ENCODE peak calls at places on chromosomes 2 and 18, in five cellular contexts. A, T, E, N and Y are unnamed samples.

GRCh38 chr18:24396082-24396623 is 1.5 kb downstream of the OSBPL1A start:
- DNase-seq in T (no peak), A (no peak), E (no peak), N (no peak), Y (no peak)

GRCh38 chr2:9162841-9163240 is 43.8 kb upstream of the ASAP2 start:
- DNase-seq in E (no peak), N (no peak), T (no peak), A (no peak), Y (no peak)

GRCh38 chr2:188884051-188884450 is 90.1 kb upstream of the COL3A1 start:
- DNase-seq in N (no peak), A (no peak), T (no peak), E (no peak), Y (no peak)

GRCh38 chr2:31080361-31080760 is 57.9 kb downstream of the GALNT14 start:
- DNase-seq in E (no peak), N (no peak), A (no peak), T (no peak), Y (no peak)

GRCh38 chr2:219836647-219837177 is 209.3 kb downstream of the SLC4A3 start:
- DNase-seq in A (no peak), E (no peak), N (no peak), T (no peak), Y (no peak)

GRCh38 chr2:151410485-151410833 is 757 bp downstream of the RIF1 start:
- DNase-seq in T (no peak), N (no peak), E (no peak), A (peak; percentile 30), Y (no peak)

GRCh38 chr2:99701503-99701902 is 211.7 kb upstream of the REV1 start:
- DNase-seq in E (no peak), N (peak; percentile 1), A (no peak), T (no peak), Y (peak; percentile 24)

GRCh38 chr2:198065327-198065726 is 260.9 kb downstream of the PLCL1 start:
- DNase-seq in A (no peak), T (no peak), E (peak; percentile 58), N (no peak), Y (no peak)

GRCh38 chr2:8544786-8545631 is 136.8 kb upstream of the ID2 start:
- DNase-seq in N (no peak), T (peak; percentile 73), A (no peak), E (no peak), Y (no peak)

GRCh38 chr2:150531626-150532419 is 44.4 kb upstream of the RND3 start:
- DNase-seq in T (no peak), A (no peak), N (no peak), E (no peak), Y (no peak)

GRCh38 chr2:156635646-156636045 is 199.5 kb downstream of the GPD2 start:
- DNase-seq in N (no peak), T (no peak), E (no peak), A (no peak), Y (no peak)

GRCh38 chr2:120730053-120730439 is 5.6 kb upstream of the GLI2 start:
- DNase-seq in T (no peak), A (no peak), N (no peak), E (no peak), Y (no peak)

GRCh38 chr2:28661589-28662001 is 90.0 kb upstream of the PPP1CB start:
- DNase-seq in E (peak; percentile 90), N (no peak), A (peak; percentile 73), T (peak; percentile 75), Y (no peak)

GRCh38 chr2:102063360-102063947 is 71.7 kb downstream of the IL1R2 start:
- DNase-seq in A (no peak), N (no peak), T (peak; percentile 43), E (peak; percentile 62), Y (peak; percentile 95)

GRCh38 chr2:102064679-102065674 is 73.2 kb downstream of the IL1R2 start:
- DNase-seq in A (no peak), N (no peak), T (no peak), E (no peak), Y (peak; percentile 79)

GRCh38 chr2:102063948-102064678 is 72.4 kb downstream of the IL1R2 start:
- DNase-seq in A (peak; percentile 81), T (peak; percentile 81), E (peak; percentile 86), N (no peak), Y (peak; percentile 97)

GRCh38 chr2:102066554-102066953 is 74.8 kb downstream of the IL1R2 start:
- DNase-seq in A (no peak), N (no peak), T (no peak), E (no peak), Y (no peak)

DNA sequence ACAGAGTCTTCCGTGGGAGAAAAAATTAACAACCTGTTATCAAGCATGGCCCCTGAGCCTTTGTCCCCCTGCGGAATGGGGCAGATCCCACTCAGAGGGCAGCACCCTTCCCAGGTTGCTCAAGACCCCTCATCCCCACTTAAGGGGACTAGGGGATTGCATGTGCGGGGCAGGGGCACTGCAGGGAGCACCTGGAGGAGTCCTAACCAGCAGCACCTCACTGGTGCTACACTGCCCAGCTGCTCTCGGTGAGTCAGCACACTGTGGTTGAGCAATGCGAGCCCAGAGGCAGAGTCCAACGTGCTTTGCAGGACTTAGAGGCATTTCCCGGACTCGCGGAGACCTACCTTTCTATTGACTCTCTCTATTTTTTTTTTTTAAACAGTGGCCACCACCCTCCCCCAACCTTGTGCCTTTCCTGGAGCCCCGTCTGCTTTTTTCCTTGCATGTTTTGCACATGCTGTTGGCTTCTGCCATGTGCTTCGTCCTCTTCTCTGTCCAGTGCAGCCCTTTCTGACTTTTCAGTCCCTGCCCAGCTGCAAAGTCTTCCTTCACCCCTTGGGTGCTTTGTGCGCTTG is 74.0 kb downstream of the IL1R2 start:
- DNase-seq in A (no peak), T (no peak), N (no peak), E (no peak), Y (no peak)
- TF ChIP-seq POLR2AphosphoS5 in A (no peak), T (no peak), N (no peak), E (no peak), Y (no peak)

GRCh38 chr18:55509631-55510372 is 78.2 kb downstream of the TCF4 start:
- DNase-seq in N (no peak), A (no peak), T (no peak), E (peak; percentile 91), Y (no peak)
- TF ChIP-seq POLR2AphosphoS5 in N (no peak), A (no peak), T (no peak), E (peak; percentile 68), Y (no peak)

DNA sequence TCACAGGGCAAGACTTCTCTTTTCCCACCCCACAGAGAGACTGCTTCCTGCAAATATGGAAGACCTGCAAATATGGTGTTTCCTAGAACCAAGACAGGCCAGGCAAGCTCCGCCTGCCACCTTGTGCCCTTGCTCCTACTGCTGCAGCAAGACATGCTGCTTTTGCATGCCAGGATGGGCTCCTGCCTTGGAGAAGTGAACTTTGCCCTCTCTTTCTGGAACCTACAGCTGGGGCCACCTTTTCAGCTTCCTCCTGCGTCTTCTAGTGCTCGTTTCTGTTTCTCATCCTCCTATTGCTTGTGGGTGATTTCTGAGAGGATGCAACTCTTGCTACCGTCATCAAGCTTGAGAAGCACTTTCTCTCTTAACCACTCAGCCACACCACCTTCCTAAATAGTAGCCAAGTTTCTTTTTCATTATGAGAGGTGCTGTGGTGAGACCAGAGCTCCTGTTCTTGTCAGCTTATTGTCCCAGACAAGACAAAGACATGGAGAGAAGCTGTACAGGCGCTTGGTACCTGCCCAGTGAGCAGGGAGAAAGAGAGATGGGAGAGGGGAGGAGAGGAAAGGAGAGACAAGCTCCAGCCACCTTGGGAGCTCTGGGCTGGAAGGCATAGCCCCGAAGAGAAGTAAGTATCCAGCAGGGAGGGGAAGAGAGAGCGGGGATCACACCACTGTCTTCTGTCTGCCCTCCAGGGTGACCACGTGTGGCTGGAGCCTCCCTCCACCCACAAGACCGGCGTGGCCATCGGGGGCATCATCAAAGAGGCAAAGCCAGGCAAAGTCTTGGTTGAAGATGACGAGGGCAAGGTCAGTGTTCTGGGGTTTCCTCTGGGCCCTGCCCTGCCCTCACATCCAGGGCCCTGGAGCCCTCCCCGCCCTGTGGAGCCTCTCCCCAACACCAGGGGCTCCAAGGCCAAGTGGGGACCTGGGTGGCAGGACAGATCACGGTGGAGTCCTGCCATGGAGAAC is 28.3 kb downstream of the MYO7B start:
- DNase-seq in T (no peak), E (no peak), N (no peak), A (no peak), Y (no peak)
- TF ChIP-seq POLR2AphosphoS5 in T (no peak), E (no peak), N (no peak), A (no peak), Y (no peak)

DNA sequence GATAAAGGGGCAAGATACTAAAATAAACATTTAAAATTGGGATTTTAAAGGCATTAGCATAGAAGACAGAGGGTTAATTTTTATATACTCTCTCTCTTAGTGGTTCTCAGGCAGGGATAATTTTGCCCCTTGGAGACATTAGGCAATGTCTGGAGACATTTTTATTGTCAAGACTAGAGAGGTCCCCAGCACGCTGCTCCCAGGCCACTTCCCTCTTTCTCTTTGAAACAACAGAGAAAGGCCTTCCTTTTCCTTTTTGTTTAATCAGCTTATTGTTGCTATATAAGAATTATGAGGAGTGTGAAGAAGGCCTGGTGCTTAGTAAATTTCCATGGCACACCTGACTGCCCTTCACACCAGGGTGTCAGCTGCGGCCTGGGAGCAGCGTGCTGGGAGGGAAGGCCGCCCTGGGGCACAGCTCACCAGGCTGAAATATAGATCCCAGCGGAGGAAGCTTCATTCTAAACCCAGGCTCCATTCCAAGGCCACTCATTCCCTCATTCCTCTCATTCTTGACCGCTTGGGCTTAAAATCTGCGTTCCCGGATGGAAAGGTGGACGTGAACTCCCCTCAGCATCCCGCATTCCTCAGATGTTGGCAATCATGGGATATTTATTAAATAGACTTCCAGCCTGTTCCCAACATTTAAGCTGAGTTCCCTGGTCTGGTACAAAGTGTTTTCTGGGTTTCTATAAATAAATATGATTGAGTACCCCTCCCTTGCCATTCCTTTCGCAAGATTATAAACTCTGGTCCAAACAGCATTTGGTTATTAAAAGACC is 22.5 kb downstream of the SLC14A2 start:
- DNase-seq in E (no peak), A (no peak), T (no peak), N (no peak), Y (no peak)
- TF ChIP-seq POLR2AphosphoS5 in E (no peak), A (peak; percentile 45), T (peak; percentile 58), N (no peak), Y (peak; percentile 60)

GRCh38 chr2:95530734-95531133 is 46.2 kb upstream of the TRIM43B start:
- DNase-seq in T (no peak), N (no peak), A (no peak), E (peak; percentile 3), Y (no peak)
- TF ChIP-seq POLR2AphosphoS5 in T (no peak), N (no peak), A (no peak), E (no peak), Y (no peak)

DNA sequence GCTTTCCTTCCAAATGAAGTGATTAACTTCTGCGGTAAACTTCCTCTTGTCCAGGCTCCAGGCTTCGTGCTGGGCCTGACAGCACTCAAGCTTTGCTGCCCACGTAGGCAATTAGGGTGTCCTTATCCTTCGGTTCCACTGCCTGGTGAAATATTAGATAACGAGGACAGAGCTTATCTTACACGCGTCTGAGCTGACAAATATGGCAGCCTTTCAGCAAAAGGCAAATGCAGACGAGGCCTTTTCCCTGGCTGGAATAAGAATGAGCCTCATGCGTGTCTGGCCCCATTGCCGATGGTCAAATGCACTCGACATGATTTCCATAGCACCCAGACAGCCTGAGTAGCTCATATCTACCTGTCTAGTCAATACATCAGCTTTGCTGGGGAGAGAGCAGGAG is 141.5 kb downstream of the FAM210A start:
- DNase-seq in N (no peak), T (no peak), A (no peak), E (no peak), Y (no peak)
- TF ChIP-seq POLR2AphosphoS5 in N (no peak), T (no peak), A (no peak), E (no peak), Y (no peak)